ENCODE peak calls at places on chromosomes 13 and 19, in four cellular contexts. D, H, M and T are unnamed samples.
A peak's percentile ranks its signal among the peaks of the same experiment; 100 is the strongest.

GRCh38 chr13:113043001-113043630 is 62.5 kb upstream of the F7 start:
- DNase-seq in D (no peak), H (no peak), M (no peak), T (no peak)

GRCh38 chr13:46575843-46576242 is 22.9 kb downstream of the LRCH1 start:
- DNase-seq in D (no peak), H (no peak), M (no peak), T (no peak)

GRCh38 chr19:42436006-42436405 is 6.7 kb downstream of the CXCL17 start:
- DNase-seq in D (peak; percentile 42), H (no peak), M (no peak), T (no peak)

GRCh38 chr19:6970478-6970877 is 50.8 kb downstream of the MBD3L2B start:
- DNase-seq in D (no peak), H (no peak), M (peak; percentile 53), T (no peak)

GRCh38 chr13:33310245-33311038 is 24.9 kb upstream of the STARD13 start:
- DNase-seq in D (no peak), H (no peak), M (no peak), T (no peak)

GRCh38 chr19:23070353-23070781 is 46.5 kb upstream of the ZNF730 start:
- DNase-seq in D (no peak), H (no peak), M (peak; percentile 27), T (peak; percentile 86)

GRCh38 chr19:50003810-50004419 is 21.3 kb downstream of the VRK3 start:
- DNase-seq in D (no peak), H (peak; percentile 44), M (peak; percentile 51), T (no peak)

GRCh38 chr19:29015569-29015968 is 197.4 kb downstream of the UQCRFS1 start:
- DNase-seq in D (no peak), H (no peak), M (no peak), T (no peak)

GRCh38 chr13:37386276-37386675 is 212.3 kb downstream of the POSTN start:
- DNase-seq in D (no peak), H (no peak), M (no peak), T (no peak)

GRCh38 chr13:76014618-76015315 is 378.6 kb downstream of the LMO7 start:
- DNase-seq in D (no peak), H (no peak), M (no peak), T (no peak)

GRCh38 chr19:1980782-1981181 is 34.7 kb downstream of the BTBD2 start:
- DNase-seq in D (no peak), H (no peak), M (no peak), T (no peak)

GRCh38 chr19:3387645-3388589 is 21.5 kb downstream of the NFIC start:
- DNase-seq in D (no peak), H (no peak), M (no peak), T (no peak)

GRCh38 chr13:31835932-31836331 is 96.6 kb downstream of the RXFP2 start:
- DNase-seq in D (peak; percentile 5), H (no peak), M (no peak), T (no peak)

GRCh38 chr19:8373867-8374813 is 10.2 kb downstream of the ANGPTL4 start:
- DNase-seq in D (peak; percentile 98), H (no peak), M (peak; percentile 45), T (no peak)

GRCh38 chr19:2385053-2385721 is 25.1 kb downstream of the TMPRSS9 start:
- DNase-seq in D (peak; percentile 81), H (no peak), M (peak; percentile 95), T (peak; percentile 91)

GRCh38 chr13:106182404-106182803 is 353.1 kb downstream of the EFNB2 start:
- DNase-seq in D (no peak), H (no peak), M (no peak), T (no peak)

GRCh38 chr13:42412812-42413795 is 141.2 kb downstream of the AKAP11 start:
- DNase-seq in D (no peak), H (peak; percentile 72), M (no peak), T (no peak)

GRCh38 chr13:49298903-49299605 is 51.3 kb downstream of the CDADC1 start:
- DNase-seq in D (peak; percentile 95), H (no peak), M (no peak), T (no peak)

GRCh38 chr19:54477650-54478049 is 4.6 kb upstream of the CDC42EP5 start:
- DNase-seq in D (no peak), H (no peak), M (no peak), T (no peak)

GRCh38 chr13:98461525-98462240 is 115.2 kb downstream of the STK24 start:
- DNase-seq in D (no peak), H (no peak), M (no peak), T (no peak)

DNA sequence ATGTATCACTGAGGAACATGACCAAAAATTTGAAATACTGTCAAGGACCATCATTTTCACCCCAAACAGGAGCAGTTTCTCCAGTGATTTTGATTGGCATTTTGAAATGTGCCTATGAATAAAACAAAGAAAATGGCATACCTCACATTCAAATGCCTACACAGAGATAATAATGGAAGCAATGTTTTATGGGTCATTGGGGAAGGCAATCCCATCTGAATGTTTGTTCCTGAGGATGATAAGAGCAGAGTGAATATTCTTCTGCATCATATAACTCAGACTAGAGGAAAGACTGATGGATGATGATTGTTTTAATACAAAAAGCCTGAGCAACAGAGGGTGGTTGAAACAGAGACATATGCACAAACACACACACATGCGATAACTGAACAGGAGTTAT is 2749.9 kb downstream of the PCDH9 start:
- DNase-seq in D (no peak), H (no peak), M (no peak), T (no peak)
- TF ChIP-seq REST in D (no peak), H (no peak), M (no peak), T (no peak)

DNA sequence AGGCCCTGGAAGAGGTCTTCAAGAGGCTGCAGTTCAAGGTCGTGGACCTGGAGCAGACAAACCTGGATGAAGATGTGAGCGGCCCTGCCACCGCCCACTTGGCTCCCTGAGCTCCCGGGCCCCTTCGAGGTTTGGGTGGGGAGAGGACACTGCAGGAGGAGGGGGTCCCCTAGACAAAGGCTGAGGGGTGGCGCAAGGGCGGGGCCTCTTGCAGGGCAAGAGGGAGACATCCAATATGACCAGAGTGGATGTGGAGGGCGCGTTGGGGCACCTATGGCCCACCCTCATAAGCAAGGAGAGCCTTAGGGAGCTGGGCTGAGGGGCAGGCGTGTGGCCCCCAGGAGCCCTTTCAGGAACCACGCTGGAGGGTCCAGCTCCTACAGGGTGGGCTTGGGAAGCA is 20.2 kb downstream of the NKPD1 start:
- DNase-seq in D (no peak), H (no peak), M (no peak), T (no peak)
- TF ChIP-seq CREB1 in D (no peak), H (no peak), M (no peak), T (no peak)

GRCh38 chr19:44954278-44954648 is 917 bp upstream of the CLPTM1 start:
- DNase-seq in D (no peak), H (no peak), M (no peak), T (no peak)

GRCh38 chr19:44951179-44952159 is 3.7 kb upstream of the CLPTM1 start:
- DNase-seq in D (peak; percentile 85), H (no peak), M (peak; percentile 75), T (peak; percentile 96)

GRCh38 chr19:44955500-44956439 is 590 bp downstream of the CLPTM1 start:
- DNase-seq in D (no peak), H (no peak), M (no peak), T (no peak)

GRCh38 chr19:44958090-44958489 is 2.9 kb downstream of the CLPTM1 start:
- DNase-seq in D (no peak), H (no peak), M (no peak), T (no peak)

GRCh38 chr19:44954649-44955499 is at the start of gene CLPTM1:
- DNase-seq in D (peak; percentile 91), H (peak; percentile 92), M (peak; percentile 97), T (peak; percentile 99)
- TF ChIP-seq REST in D (no peak), H (no peak), M (peak; percentile 9), T (no peak)

GRCh38 chr13:90107658-90108057 is 1239.8 kb upstream of the MIR17HG start:
- DNase-seq in D (no peak), H (no peak), M (no peak), T (no peak)
- TF ChIP-seq CREB1 in D (no peak), H (no peak), M (no peak), T (no peak)

DNA sequence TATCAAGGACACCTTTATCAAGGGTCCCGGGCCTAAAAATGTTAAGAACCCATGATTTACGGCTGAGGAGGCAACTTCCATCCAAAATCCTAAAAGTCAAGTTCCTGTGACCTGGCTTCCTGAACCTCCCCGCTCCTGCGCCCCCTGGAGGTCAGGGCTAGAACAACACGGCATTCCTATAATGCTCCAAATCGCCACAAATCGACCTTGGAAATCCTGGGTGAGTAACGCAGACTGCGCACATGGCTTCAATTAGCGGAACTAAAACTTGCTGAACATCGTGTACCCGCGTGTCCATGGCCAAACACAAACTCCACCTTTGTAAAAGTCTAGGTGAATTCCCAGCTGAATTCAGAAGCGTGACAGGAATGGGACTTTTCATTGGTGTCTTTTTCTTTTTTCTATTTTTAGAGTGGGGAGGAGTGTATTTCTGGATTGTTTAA is 4.3 kb upstream of the C5AR1 start:
- DNase-seq in D (peak; percentile 81), H (peak; percentile 62), M (peak; percentile 77), T (peak; percentile 91)
- TF ChIP-seq REST in D (no peak), H (no peak), M (no peak), T (no peak)

DNA sequence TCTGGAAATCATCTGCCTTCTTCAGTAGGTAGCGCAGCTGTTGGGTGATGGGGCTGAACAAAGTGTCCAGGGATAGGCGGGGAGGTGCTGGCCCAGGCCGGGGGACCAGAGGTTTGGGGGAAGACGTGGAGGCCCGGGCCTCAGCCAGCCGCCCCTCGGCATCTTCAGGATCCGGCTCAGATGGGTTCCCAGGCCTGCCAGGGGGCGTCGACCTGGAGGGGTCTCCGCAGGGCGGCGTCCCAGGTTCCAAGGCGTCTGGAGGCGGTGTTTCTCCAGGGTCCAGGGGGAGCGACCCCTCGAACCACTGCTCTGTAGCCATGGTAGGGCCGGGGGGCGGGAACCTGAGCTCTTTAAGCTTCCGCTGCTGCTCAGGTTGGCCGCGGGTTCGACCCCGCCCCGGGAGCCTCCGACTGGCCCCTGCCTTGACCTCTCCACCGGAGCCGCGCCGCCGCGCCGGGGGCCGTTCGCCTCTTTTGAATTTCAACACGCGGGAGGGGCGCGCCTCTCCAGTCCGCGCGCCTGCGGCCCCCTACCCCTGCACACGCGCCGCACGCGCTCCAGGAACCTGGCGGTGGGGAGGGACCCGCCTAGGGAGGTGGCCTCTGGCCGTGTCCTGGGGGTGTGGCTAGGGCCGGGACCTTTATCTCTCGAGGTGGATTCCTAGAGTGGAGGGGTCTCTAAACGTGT is at the start of gene C19orf67:
- DNase-seq in D (no peak), H (no peak), M (peak; percentile 66), T (peak; percentile 70)
- TF ChIP-seq CREB1 in D (no peak), H (no peak), M (no peak), T (no peak)

GRCh38 chr19:38079926-38080380 is 144.1 kb downstream of the DPF1 start:
- DNase-seq in D (peak; percentile 68), H (peak; percentile 77), M (no peak), T (peak; percentile 12)

GRCh38 chr19:38089440-38089839 is 134.6 kb downstream of the DPF1 start:
- DNase-seq in D (no peak), H (no peak), M (no peak), T (no peak)

GRCh38 chr19:38081547-38082255 is 142.3 kb downstream of the DPF1 start:
- DNase-seq in D (no peak), H (no peak), M (no peak), T (no peak)

GRCh38 chr19:38082256-38083118 is 141.5 kb downstream of the DPF1 start:
- DNase-seq in D (no peak), H (no peak), M (no peak), T (no peak)

GRCh38 chr19:38084196-38084595 is 139.8 kb downstream of the DPF1 start:
- DNase-seq in D (no peak), H (no peak), M (no peak), T (no peak)
- TF ChIP-seq REST in D (no peak), H (no peak), M (no peak), T (no peak)

GRCh38 chr13:38415233-38415632 is 65.6 kb downstream of the UFM1 start:
- DNase-seq in D (no peak), H (peak; percentile 72), M (no peak), T (no peak)
- TF ChIP-seq CREB1 in D (no peak), H (peak; percentile 36), M (no peak), T (no peak)